ENCODE peak calls at places on chromosomes 4 and X, in four cellular contexts. U, A, Z and X are unnamed samples. For H3K27me3, the result is how much of the 10 kb centered on the place peaks cover.

GRCh38 chr4:20370284-20370683 is 118.6 kb downstream of the SLIT2 start:
- DNase-seq in A (no peak), Z (no peak), U (no peak), X (no peak)

GRCh38 chrX:19040373-19040772 is 56.5 kb upstream of the PHKA2 start:
- DNase-seq in A (no peak), Z (no peak), U (no peak), X (no peak)

GRCh38 chr4:86924805-86925204 is 10.0 kb upstream of the AFF1 start:
- DNase-seq in Z (no peak), U (no peak), A (no peak), X (no peak)

GRCh38 chr4:154707877-154708276 is 35.9 kb upstream of the LRAT start:
- DNase-seq in U (no peak), A (no peak), Z (no peak), X (no peak)

GRCh38 chr4:149279331-149279730 is 536.3 kb downstream of the IQCM start:
- DNase-seq in U (no peak), A (no peak), Z (no peak), X (no peak)

GRCh38 chr4:98728433-98728832 is 70.0 kb upstream of the TSPAN5 start:
- DNase-seq in A (no peak), Z (no peak), U (no peak), X (no peak)

GRCh38 chrX:123983240-123983639 is 21.7 kb downstream of the STAG2 start:
- DNase-seq in Z (no peak), A (no peak), U (no peak), X (no peak)

GRCh38 chr4:106502106-106502699 is 133.6 kb upstream of the GIMD1 start:
- DNase-seq in A (peak), U (peak), Z (peak), X (peak)

GRCh38 chr4:157226035-157226434 is 5.5 kb downstream of the GRIA2 start:
- DNase-seq in U (no peak), A (no peak), Z (no peak), X (no peak)

GRCh38 chr4:15374697-15375096 is 53.1 kb upstream of the C1QTNF7 start:
- DNase-seq in Z (no peak), A (no peak), U (no peak), X (no peak)

GRCh38 chrX:97563531-97564133 is 679.9 kb downstream of the RPA4 start:
- DNase-seq in A (peak), Z (no peak), U (no peak), X (no peak)

GRCh38 chr4:105765690-105766407 is 57.3 kb downstream of the GSTCD start:
- DNase-seq in U (no peak), Z (peak), A (no peak), X (peak)

GRCh38 chr4:17544205-17544604 is 29.2 kb downstream of the CLRN2 start:
- DNase-seq in Z (no peak), U (no peak), A (no peak), X (peak)

GRCh38 chr4:56301181-56302076 is 85.9 kb downstream of the AASDH start:
- DNase-seq in A (peak), Z (no peak), U (peak), X (peak)

GRCh38 chr4:61086979-61087378 is 113.1 kb upstream of the ADGRL3 start:
- DNase-seq in U (no peak), A (no peak), Z (no peak), X (no peak)

GRCh38 chrX:21655901-21656586 is 2.1 kb downstream of the KLHL34 start:
- DNase-seq in Z (peak), U (no peak), A (no peak), X (peak)

GRCh38 chrX:21723097-21723496 is 34.8 kb downstream of the SMPX start:
- DNase-seq in A (no peak), Z (no peak), U (peak), X (no peak)

GRCh38 chr4:10106421-10107039 is 10.1 kb downstream of the WDR1 start:
- DNase-seq in Z (peak), A (peak), U (no peak), X (peak)

GRCh38 chr4:57020467-57021101 is 41.9 kb downstream of the POLR2B start:
- DNase-seq in U (no peak), Z (no peak), A (no peak), X (no peak)

GRCh38 chr4:125750827-125751466 is 436.2 kb downstream of the FAT4 start:
- DNase-seq in A (peak), Z (no peak), U (peak), X (peak)

GRCh38 chr4:176306837-176307590 is 12.8 kb upstream of the SPCS3 start:
- DNase-seq in A (no peak), U (no peak), Z (no peak), X (no peak)

GRCh38 chr4:129378346-129378745 is 282.4 kb downstream of the C4orf33 start:
- DNase-seq in U (peak), Z (no peak), A (no peak), X (no peak)

GRCh38 chrX:140502491-140503229 is 2.2 kb downstream of the SOX3 start:
- DNase-seq in A (no peak), Z (no peak), U (peak), X (peak)

GRCh38 chrX:94676285-94676684 is 1002.3 kb downstream of the FAM133A start:
- DNase-seq in U (no peak), A (no peak), Z (no peak), X (no peak)

GRCh38 chr4:26490111-26490979 is at the start of gene CCKAR:
- DNase-seq in Z (no peak), U (no peak), A (no peak), X (no peak)

GRCh38 chrX:49999048-49999447 is 76.7 kb downstream of the CLCN5 start:
- DNase-seq in Z (no peak), A (no peak), U (no peak), X (no peak)

GRCh38 chr4:8188743-8189550 is 10.1 kb upstream of the SH3TC1 start:
- DNase-seq in A (no peak), Z (peak), U (no peak), X (peak)

GRCh38 chr4:98446499-98447375 is 185.6 kb downstream of the RAP1GDS1 start:
- DNase-seq in A (no peak), U (no peak), Z (peak), X (no peak)

GRCh38 chrX:71367396-71367795 is 1.2 kb downstream of the TAF1 start:
- DNase-seq in U (no peak), A (no peak), Z (no peak), X (no peak)

GRCh38 chrX:39894626-39895025 is 203.1 kb downstream of the BCOR start:
- DNase-seq in Z (no peak), U (no peak), A (peak), X (peak)

GRCh38 chrX:9678215-9678980 is 87.2 kb downstream of the GPR143 start:
- DNase-seq in Z (no peak), U (no peak), A (no peak), X (no peak)

GRCh38 chr4:157221426-157221894 is 932 bp downstream of the GRIA2 start:
- DNase-seq in Z (no peak), A (no peak), U (no peak), X (peak)

GRCh38 chr4:149765630-149766029 is 50.0 kb downstream of the IQCM start:
- DNase-seq in A (no peak), U (no peak), Z (no peak), X (no peak)

GRCh38 chrX:120428309-120428708 is 40.8 kb downstream of the LAMP2 start:
- DNase-seq in A (no peak), U (no peak), Z (no peak), X (no peak)

GRCh38 chr4:59994118-59994517 is 1206.0 kb upstream of the ADGRL3 start:
- DNase-seq in Z (no peak), U (no peak), A (no peak), X (no peak)

GRCh38 chrX:148380614-148381561 is 119.5 kb upstream of the AFF2 start:
- DNase-seq in Z (no peak), A (no peak), U (no peak), X (no peak)

DNA sequence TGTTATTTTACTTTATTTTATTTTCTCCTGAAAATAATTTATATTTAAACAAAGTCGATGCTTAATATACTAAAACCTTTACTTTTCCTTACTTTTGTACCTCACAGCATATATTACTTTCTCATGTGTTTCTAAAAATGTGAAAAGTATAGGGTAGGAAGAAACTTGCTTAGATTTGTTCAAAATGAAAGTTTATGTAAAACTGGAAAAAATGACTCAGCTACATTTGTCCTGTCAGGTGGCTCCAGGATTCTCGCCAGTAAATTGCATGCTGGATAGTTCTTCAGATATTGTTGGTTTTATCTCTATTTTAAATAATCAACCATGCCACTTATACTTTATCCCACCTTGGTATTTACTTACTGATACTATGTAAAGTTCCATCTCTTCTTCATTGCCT is 159.2 kb upstream of the NDST4 start:
- DNase-seq in Z (no peak), U (no peak), A (no peak), X (no peak)
- H3K4me3 ChIP-seq in Z (no peak), U (no peak), A (no peak), X (no peak)

GRCh38 chrX:13826770-13827169 is 9.9 kb upstream of the GPM6B start:
- DNase-seq in A (no peak), U (no peak), Z (no peak), X (no peak)
- H3K27me3 ChIP-seq in A (under half), U (under half), Z (under half), X (under half)

DNA sequence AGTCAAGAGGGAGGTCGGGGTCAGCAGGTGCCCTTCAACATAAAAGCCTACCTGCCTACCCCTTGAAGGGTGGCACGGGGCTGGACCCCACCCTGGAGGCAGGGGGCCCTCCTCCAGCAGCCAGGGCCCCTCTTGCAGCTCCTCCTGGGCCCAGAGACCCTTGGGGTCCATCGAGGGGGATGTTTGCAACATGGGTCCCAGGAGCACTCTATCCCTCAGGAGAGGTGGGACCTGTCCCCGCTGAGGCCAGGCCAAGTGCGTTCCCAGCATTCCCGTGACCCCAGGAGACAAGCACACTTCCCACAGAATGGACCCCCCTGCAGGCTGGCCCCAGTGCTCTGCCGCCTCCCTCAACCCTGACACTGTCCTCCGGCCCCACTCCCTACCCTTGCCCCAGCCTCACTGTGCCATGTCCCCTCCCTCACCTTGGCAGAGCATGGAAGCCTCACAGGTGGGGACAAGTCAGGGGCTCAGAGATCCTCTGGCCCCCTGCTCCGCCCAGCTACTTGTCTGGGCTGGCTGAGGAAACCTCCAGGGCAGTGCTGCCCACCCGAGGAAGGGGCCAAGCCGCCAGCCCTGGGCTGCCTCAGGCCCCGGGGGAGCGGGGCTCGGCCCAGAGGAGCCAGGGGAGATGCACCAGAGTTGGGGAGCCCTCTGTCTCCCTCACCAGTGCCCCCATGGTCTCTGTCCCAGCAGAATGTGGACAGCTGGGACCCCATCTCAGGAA is 2.2 kb downstream of the MXD4 start:
- DNase-seq in U (no peak), Z (peak), A (no peak), X (no peak)
- H3K4me3 ChIP-seq in U (no peak), Z (peak), A (peak), X (no peak)

DNA sequence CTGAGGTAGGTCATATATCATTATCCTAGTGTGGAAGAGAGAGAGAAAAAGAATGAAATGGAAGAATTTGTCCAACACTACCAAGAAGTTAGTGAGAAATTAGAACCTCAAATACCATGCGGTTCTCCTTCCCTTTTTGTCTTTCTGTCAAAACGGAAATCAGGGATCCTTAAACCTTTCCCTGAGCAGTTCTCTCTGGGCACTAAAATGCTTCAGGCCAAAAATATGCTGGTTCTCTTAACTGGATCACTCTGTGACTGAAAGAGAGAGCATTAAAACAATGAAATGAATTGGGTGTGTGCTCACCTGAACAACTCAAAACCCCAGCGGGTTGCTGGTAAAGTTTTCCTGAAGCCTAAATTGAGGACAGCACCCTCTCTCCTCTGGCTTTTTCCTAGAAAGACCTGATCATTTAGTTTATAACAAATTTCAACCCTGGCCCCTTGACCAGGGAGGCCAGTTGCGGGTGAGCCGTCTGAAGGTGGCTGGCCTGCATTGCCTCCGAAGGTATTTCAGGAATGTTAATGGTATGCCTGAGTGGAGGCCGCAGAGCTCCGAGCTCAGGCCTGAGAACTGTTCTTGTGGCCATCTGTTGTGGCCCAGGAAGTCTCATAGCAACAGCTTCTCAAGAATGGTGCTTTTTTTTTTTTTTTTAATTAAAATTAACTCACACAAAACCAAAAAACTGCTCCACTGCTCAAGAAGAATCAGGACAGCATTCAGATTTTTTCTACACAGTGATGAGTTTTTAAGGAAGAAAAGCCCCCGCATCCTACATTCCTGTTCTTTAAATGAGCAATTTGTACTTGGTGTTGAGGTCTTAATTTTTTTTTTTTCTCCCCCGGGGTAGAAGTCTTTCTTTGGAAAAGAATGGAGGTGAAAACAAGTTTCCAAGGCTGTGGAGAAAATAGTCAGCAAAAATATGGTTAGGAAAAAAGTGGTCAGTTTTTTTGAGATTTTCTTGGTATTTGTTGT is 155.1 kb downstream of the SHROOM3 start:
- DNase-seq in U (peak), Z (no peak), A (no peak), X (peak)
- H3K27me3 ChIP-seq in U (under half), Z (under half), A (under half), X (under half)

GRCh38 chrX:66164931-66165330 is 884 bp downstream of the HEPH start:
- DNase-seq in A (no peak), U (no peak), Z (no peak), X (no peak)

GRCh38 chrX:66163447-66163846 is 600 bp upstream of the HEPH start:
- DNase-seq in A (no peak), U (no peak), Z (no peak), X (no peak)

GRCh38 chrX:66163849-66164401 is at the start of gene HEPH:
- DNase-seq in U (peak), Z (no peak), A (no peak), X (peak)

GRCh38 chrX:66162331-66162822 is 1.7 kb upstream of the HEPH start:
- DNase-seq in Z (no peak), A (no peak), U (no peak), X (no peak)

DNA sequence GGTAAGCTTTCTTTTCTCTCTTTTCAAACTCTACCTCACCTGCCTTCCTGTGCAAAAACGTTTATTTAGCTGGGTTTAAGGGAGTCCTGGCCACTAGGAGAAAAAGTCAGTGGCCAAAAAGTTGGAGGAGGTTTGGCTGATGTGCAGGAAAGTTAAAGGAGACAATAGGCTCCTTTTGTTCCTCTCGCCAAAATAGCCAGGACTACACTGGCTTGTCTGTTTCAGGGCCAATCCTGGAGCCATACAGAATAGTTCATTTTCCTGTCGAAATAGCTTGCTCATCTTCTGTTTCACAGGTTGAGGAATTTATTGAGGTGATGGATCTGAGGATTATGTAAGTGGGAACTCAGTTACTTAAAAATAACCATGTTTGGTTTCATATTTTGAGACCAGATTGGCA is 423 bp downstream of the HEPH start:
- DNase-seq in Z (no peak), U (no peak), A (no peak), X (no peak)
- H3K4me3 ChIP-seq in Z (peak), U (peak), A (peak), X (peak)

GRCh38 chr4:145635630-145636029 is 16.4 kb downstream of the MMAA start:
- DNase-seq in Z (no peak), A (no peak), U (no peak), X (no peak)
- H3K27me3 ChIP-seq in Z (under half), A (under half), U (under half), X (under half)